ENCODE peak calls at places on chromosomes 2 and 18, in four cellular contexts. D is colonic mucosa, X is choroid plexus epithelial cell, L is HFFc6. E is an unnamed sample.
A peak's percentile ranks its signal among the peaks of the same experiment; 100 is the strongest.

GRCh38 chr2:217902281-217903141 is 100.3 kb downstream of the TNS1 start:
- DNase-seq in X (peak; percentile 77), D (peak; percentile 74), L (peak; percentile 77), E (peak; percentile 67)

GRCh38 chr18:37334494-37335125 is 231.0 kb downstream of the CELF4 start:
- DNase-seq in D (no peak), L (peak; percentile 37), X (peak; percentile 4), E (no peak)

GRCh38 chr2:85611705-85612587 is at the start of gene C2orf68:
- DNase-seq in L (peak; percentile 71), D (peak; percentile 95), X (peak; percentile 84), E (peak; percentile 82)

GRCh38 chr2:24971300-24971549 is 530 bp downstream of the DNAJC27 start:
- DNase-seq in X (no peak), L (no peak), D (no peak), E (peak; percentile 29)

GRCh38 chr2:187922841-187923240 is 368.6 kb upstream of the TFPI start:
- DNase-seq in L (no peak), X (no peak), D (no peak), E (no peak)

GRCh38 chr18:25247725-25248124 is 104.2 kb downstream of the ZNF521 start:
- DNase-seq in L (peak; percentile 82), X (no peak), D (no peak), E (no peak)

GRCh38 chr2:54577944-54578667 is 122.0 kb downstream of the SPTBN1 start:
- DNase-seq in D (no peak), X (no peak), L (no peak), E (no peak)

GRCh38 chr2:105081006-105081701 is 43.3 kb downstream of the MRPS9 start:
- DNase-seq in D (no peak), X (peak; percentile 73), L (no peak), E (no peak)

GRCh38 chr2:159591221-159591620 is 25.1 kb downstream of the BAZ2B start:
- DNase-seq in L (no peak), X (no peak), D (no peak), E (no peak)

DNA sequence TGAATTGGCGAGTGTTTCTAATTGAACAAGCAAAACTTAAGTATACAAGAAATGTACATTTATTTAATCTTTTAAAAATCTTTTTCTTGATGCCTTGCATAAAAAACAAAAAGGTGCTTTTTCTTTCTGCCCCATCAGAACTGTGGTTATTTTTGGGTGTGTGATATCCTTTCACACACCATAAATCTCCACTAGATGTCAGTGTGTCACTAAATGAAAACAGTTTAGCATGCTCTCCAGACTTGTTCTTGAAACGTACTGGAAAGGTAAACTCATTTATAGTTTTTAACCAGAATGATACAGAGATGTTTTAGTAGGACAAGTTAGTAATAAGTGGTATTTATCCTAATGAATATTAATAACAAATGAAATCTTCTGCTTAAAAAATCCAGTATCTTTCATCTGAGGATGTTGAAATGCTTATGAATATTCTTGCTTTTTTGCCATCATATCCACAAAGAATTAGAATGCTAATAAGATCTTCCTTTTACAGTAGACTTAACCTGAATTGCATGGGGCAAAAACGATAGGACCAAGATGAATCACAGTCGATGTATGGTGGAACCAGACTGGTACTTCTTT is 96.8 kb downstream of the UBE2E3 start:
- DNase-seq in D (peak; percentile 22), L (peak; percentile 55), X (peak; percentile 79), E (no peak)
- TF ChIP-seq CTCF in D (peak; percentile 72), L (peak; percentile 85), X (peak; percentile 66), E (no peak)

GRCh38 chr18:52409732-52410131 is 69.7 kb downstream of the DCC start:
- DNase-seq in L (no peak), D (no peak), X (no peak), E (no peak)
- TF ChIP-seq CTCF in L (no peak), D (no peak), X (no peak), E (no peak)

DNA sequence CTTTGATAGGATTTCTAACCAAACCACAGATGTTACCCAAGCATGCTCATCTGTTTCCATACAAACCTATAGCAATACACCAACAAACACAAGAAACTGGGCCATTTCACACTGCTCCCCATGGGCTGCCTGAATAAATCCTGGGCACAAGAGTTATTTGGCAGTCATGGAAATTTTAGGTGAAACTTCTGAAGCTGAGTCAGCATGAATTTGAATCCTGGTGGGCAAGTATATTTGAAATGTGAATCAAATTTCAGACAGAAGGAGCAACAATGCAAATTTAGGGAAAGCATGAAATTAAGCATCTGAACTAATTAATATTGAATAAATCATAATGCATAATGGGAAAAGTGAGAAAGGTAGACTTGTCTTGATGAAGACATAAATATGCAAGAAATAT is 15.9 kb upstream of the TRIM43 start:
- DNase-seq in L (no peak), D (no peak), X (no peak), E (no peak)
- TF ChIP-seq CTCF in L (no peak), D (no peak), X (no peak), E (no peak)

DNA sequence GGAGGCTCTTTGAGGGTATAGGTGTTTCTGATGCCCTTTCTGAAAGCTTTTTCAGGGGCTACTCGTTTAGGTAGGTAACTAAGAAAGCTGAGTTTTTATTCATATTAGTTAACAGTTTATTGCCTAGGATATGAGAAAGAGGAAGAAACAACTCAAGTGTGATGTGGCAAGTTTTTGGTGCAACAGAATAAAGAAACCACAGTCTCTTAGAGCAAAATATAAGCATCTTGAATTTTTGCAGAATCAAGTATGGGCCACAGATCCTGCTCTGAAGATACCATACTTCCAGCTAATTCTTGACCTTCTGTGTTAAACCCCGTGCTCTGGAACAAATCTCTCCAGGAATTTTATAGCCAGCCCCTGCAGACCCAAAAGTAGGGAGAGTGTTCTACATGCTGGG is 147.7 kb upstream of the SLC1A4 start:
- DNase-seq in X (no peak), L (no peak), D (no peak), E (no peak)
- TF ChIP-seq CTCF in X (no peak), L (no peak), D (no peak), E (no peak)

GRCh38 chr18:52791321-52791720 is 451.3 kb downstream of the DCC start:
- DNase-seq in X (no peak), D (no peak), L (no peak), E (no peak)
- TF ChIP-seq CTCF in X (no peak), D (no peak), L (no peak), E (no peak)

GRCh38 chr2:201451330-201452057 is at the start of the genes STRADB and TRAK2:
- DNase-seq in D (peak; percentile 96), X (peak; percentile 92), L (peak; percentile 96), E (peak; percentile 76)
- TF ChIP-seq CTCF in D (peak; percentile 22), X (peak; percentile 34), L (peak; percentile 66), E (no peak)

DNA sequence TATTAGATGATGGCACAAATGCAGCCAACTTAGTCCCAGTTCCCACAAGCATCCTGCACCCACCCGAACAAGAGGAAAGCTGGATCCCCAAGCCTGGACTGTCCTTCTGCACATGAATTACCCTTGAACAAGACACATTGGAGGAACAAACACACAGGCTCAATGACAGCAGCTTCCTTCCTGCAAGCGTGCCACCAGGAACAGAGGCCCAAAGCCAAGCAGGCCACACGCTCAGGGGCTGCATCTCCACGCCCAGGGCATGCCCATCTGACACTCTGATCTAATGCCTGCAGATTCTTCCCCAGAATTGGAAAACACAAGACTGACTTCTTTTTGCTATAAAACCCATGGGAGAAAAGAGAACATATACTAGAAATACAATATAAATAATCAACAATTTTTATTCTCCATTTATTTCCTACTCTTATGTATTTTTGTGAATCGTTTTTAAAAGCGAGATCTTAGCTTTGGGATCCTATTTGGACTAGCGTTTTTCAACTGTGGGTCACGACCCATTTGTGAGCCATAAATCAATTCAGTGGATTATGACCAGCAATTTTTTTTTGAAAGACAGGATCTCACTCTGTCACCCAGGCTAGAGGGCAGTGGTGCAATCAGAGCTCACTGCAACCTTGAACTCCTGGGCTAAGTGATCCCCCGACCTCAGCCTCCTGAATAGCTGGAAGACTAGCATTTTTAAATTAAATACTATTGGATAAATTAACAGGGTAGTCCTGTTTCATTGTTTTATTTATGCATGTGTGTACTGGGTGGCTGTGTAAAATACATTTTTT is 34.4 kb downstream of the PSTPIP2 start:
- DNase-seq in X (no peak), L (no peak), D (no peak), E (no peak)
- TF ChIP-seq CTCF in X (no peak), L (no peak), D (no peak), E (no peak)